ENCODE peak calls at places on chromosomes 11 and 22, in seven cellular contexts. One of them, this sample, is unnamed.

GRCh38 chr22:29030016-29030617 is 31.5 kb downstream of the C22orf31 start:
- DNase-seq in ovary: no peak
- DNase-seq in lung: no peak
- DNase-seq in AG04450: no peak
- DNase-seq in fibroblast of lung: peak; percentile 37
- DNase-seq in hepatocyte: no peak
- DNase-seq in IMR-90: no peak
- DNase-seq in this sample: no peak

GRCh38 chr11:114111369-114112042 is 52.0 kb downstream of the ZBTB16 start:
- DNase-seq in ovary: no peak
- DNase-seq in lung: no peak
- DNase-seq in AG04450: no peak
- DNase-seq in fibroblast of lung: peak; percentile 95
- DNase-seq in hepatocyte: no peak
- DNase-seq in IMR-90: no peak
- DNase-seq in this sample: no peak

GRCh38 chr11:20049231-20049630 is 111.0 kb downstream of the DBX1 start:
- DNase-seq in ovary: no peak
- DNase-seq in lung: no peak
- DNase-seq in AG04450: no peak
- DNase-seq in fibroblast of lung: no peak
- DNase-seq in hepatocyte: no peak
- DNase-seq in IMR-90: no peak
- DNase-seq in this sample: no peak

GRCh38 chr11:126468102-126468521 is 112.6 kb downstream of the ST3GAL4 start:
- DNase-seq in ovary: no peak
- DNase-seq in lung: no peak
- DNase-seq in AG04450: no peak
- DNase-seq in fibroblast of lung: no peak
- DNase-seq in hepatocyte: no peak
- DNase-seq in IMR-90: no peak
- DNase-seq in this sample: no peak

GRCh38 chr11:11416502-11416901 is 63.5 kb upstream of the CSNK2A3 start:
- DNase-seq in ovary: no peak
- DNase-seq in lung: no peak
- DNase-seq in AG04450: no peak
- DNase-seq in fibroblast of lung: peak; percentile 34
- DNase-seq in hepatocyte: no peak
- DNase-seq in IMR-90: peak; percentile 45
- DNase-seq in this sample: peak; percentile 77

GRCh38 chr22:39237276-39238123 is 7.3 kb downstream of the PDGFB start:
- DNase-seq in ovary: no peak
- DNase-seq in lung: peak; percentile 59
- DNase-seq in AG04450: no peak
- DNase-seq in fibroblast of lung: no peak
- DNase-seq in hepatocyte: no peak
- DNase-seq in IMR-90: no peak
- DNase-seq in this sample: no peak

GRCh38 chr11:10669258-10670033 is 24.1 kb downstream of the IRAG1 start:
- DNase-seq in ovary: no peak
- DNase-seq in lung: no peak
- DNase-seq in AG04450: no peak
- DNase-seq in fibroblast of lung: peak; percentile 39
- DNase-seq in hepatocyte: peak; percentile 55
- DNase-seq in IMR-90: peak; percentile 76
- DNase-seq in this sample: no peak

GRCh38 chr11:73308963-73309960 is 1.2 kb downstream of the ARHGEF17 start:
- DNase-seq in ovary: peak; percentile 92
- DNase-seq in lung: peak; percentile 93
- DNase-seq in AG04450: peak; percentile 90
- DNase-seq in fibroblast of lung: peak; percentile 96
- DNase-seq in hepatocyte: peak; percentile 92
- DNase-seq in IMR-90: peak; percentile 96
- DNase-seq in this sample: peak; percentile 96

GRCh38 chr11:78961938-78962701 is 387.5 kb upstream of the NARS2 start:
- DNase-seq in ovary: no peak
- DNase-seq in lung: no peak
- DNase-seq in AG04450: peak; percentile 18
- DNase-seq in fibroblast of lung: peak; percentile 69
- DNase-seq in hepatocyte: peak; percentile 79
- DNase-seq in IMR-90: peak; percentile 48
- DNase-seq in this sample: no peak

GRCh38 chr11:14835491-14836105 is 56.4 kb downstream of the CYP2R1 start:
- DNase-seq in ovary: no peak
- DNase-seq in lung: no peak
- DNase-seq in AG04450: no peak
- DNase-seq in fibroblast of lung: peak; percentile 88
- DNase-seq in hepatocyte: no peak
- DNase-seq in IMR-90: peak; percentile 41
- DNase-seq in this sample: no peak

GRCh38 chr11:75241036-75241905 is 697 bp downstream of the TPBGL start:
- DNase-seq in ovary: peak; percentile 93
- DNase-seq in lung: peak; percentile 83
- DNase-seq in AG04450: peak; percentile 34
- DNase-seq in fibroblast of lung: peak; percentile 77
- DNase-seq in hepatocyte: peak; percentile 94
- DNase-seq in IMR-90: peak; percentile 80
- DNase-seq in this sample: peak; percentile 96

GRCh38 chr11:15493921-15494630 is 379.4 kb downstream of the INSC start:
- DNase-seq in ovary: no peak
- DNase-seq in lung: no peak
- DNase-seq in AG04450: no peak
- DNase-seq in fibroblast of lung: peak; percentile 34
- DNase-seq in hepatocyte: peak; percentile 26
- DNase-seq in IMR-90: no peak
- DNase-seq in this sample: no peak

GRCh38 chr11:27124514-27125264 is 84.1 kb downstream of the BBOX1 start:
- DNase-seq in ovary: no peak
- DNase-seq in lung: no peak
- DNase-seq in AG04450: no peak
- DNase-seq in fibroblast of lung: peak; percentile 64
- DNase-seq in hepatocyte: no peak
- DNase-seq in IMR-90: peak; percentile 42
- DNase-seq in this sample: no peak

GRCh38 chr11:112773256-112773655 is 188.0 kb upstream of the NCAM1 start:
- DNase-seq in ovary: no peak
- DNase-seq in lung: no peak
- DNase-seq in AG04450: no peak
- DNase-seq in fibroblast of lung: no peak
- DNase-seq in hepatocyte: no peak
- DNase-seq in IMR-90: no peak
- DNase-seq in this sample: no peak

GRCh38 chr11:128687321-128687720 is 6.6 kb upstream of the FLI1 start:
- DNase-seq in ovary: no peak
- DNase-seq in lung: no peak
- DNase-seq in AG04450: no peak
- DNase-seq in fibroblast of lung: no peak
- DNase-seq in hepatocyte: no peak
- DNase-seq in IMR-90: no peak
- DNase-seq in this sample: peak; percentile 80

GRCh38 chr22:28894320-28894719 is 10.9 kb downstream of the ZNRF3 start:
- DNase-seq in ovary: peak; percentile 20
- DNase-seq in lung: no peak
- DNase-seq in AG04450: no peak
- DNase-seq in fibroblast of lung: no peak
- DNase-seq in hepatocyte: no peak
- DNase-seq in IMR-90: no peak
- DNase-seq in this sample: peak; percentile 67

GRCh38 chr11:80855975-80856524 is 1415.2 kb upstream of the TENM4 start:
- DNase-seq in ovary: no peak
- DNase-seq in lung: no peak
- DNase-seq in AG04450: no peak
- DNase-seq in fibroblast of lung: peak; percentile 82
- DNase-seq in hepatocyte: no peak
- DNase-seq in IMR-90: no peak
- DNase-seq in this sample: no peak

GRCh38 chr22:47783433-47784366 is 1021.2 kb downstream of the TBC1D22A start:
- DNase-seq in ovary: no peak
- DNase-seq in lung: peak; percentile 16
- DNase-seq in AG04450: no peak
- DNase-seq in fibroblast of lung: no peak
- DNase-seq in hepatocyte: no peak
- DNase-seq in IMR-90: no peak
- DNase-seq in this sample: peak; percentile 69

GRCh38 chr11:65246506-65246905 is 15.3 kb upstream of the POLA2 start:
- DNase-seq in ovary: no peak
- DNase-seq in lung: no peak
- DNase-seq in AG04450: no peak
- DNase-seq in fibroblast of lung: no peak
- DNase-seq in hepatocyte: no peak
- DNase-seq in IMR-90: no peak
- DNase-seq in this sample: no peak

GRCh38 chr22:36828815-36829214 is 12.0 kb upstream of the PVALB start:
- DNase-seq in ovary: no peak
- DNase-seq in lung: no peak
- DNase-seq in AG04450: no peak
- DNase-seq in fibroblast of lung: no peak
- DNase-seq in hepatocyte: no peak
- DNase-seq in IMR-90: no peak
- DNase-seq in this sample: no peak

GRCh38 chr22:25081409-25081824 is 118.2 kb upstream of the CRYBB3 start:
- DNase-seq in ovary: no peak
- DNase-seq in lung: no peak
- DNase-seq in AG04450: no peak
- DNase-seq in fibroblast of lung: peak; percentile 14
- DNase-seq in hepatocyte: peak; percentile 64
- DNase-seq in IMR-90: peak; percentile 4
- DNase-seq in this sample: no peak

GRCh38 chr11:33984682-33985389 is 66.7 kb upstream of the CAPRIN1 start:
- DNase-seq in ovary: no peak
- DNase-seq in lung: no peak
- DNase-seq in AG04450: no peak
- DNase-seq in fibroblast of lung: peak; percentile 4
- DNase-seq in hepatocyte: no peak
- DNase-seq in IMR-90: no peak
- DNase-seq in this sample: no peak

GRCh38 chr11:26109658-26110393 is 222.1 kb upstream of the ANO3 start:
- DNase-seq in ovary: no peak
- DNase-seq in lung: no peak
- DNase-seq in AG04450: no peak
- DNase-seq in fibroblast of lung: peak; percentile 57
- DNase-seq in hepatocyte: no peak
- DNase-seq in IMR-90: peak; percentile 47
- DNase-seq in this sample: no peak

GRCh38 chr11:110148775-110149744 is 55.9 kb downstream of the ZC3H12C start:
- DNase-seq in ovary: no peak
- DNase-seq in lung: no peak
- DNase-seq in AG04450: no peak
- DNase-seq in fibroblast of lung: peak; percentile 78
- DNase-seq in hepatocyte: no peak
- DNase-seq in IMR-90: peak; percentile 92
- DNase-seq in this sample: no peak

GRCh38 chr11:40204228-40204627 is 1255.2 kb downstream of the LRRC4C start:
- DNase-seq in ovary: no peak
- DNase-seq in lung: no peak
- DNase-seq in AG04450: no peak
- DNase-seq in fibroblast of lung: no peak
- DNase-seq in hepatocyte: no peak
- DNase-seq in IMR-90: no peak
- DNase-seq in this sample: no peak

GRCh38 chr11:40202569-40202968 is 1256.9 kb downstream of the LRRC4C start:
- DNase-seq in ovary: no peak
- DNase-seq in lung: no peak
- DNase-seq in AG04450: no peak
- DNase-seq in fibroblast of lung: no peak
- DNase-seq in hepatocyte: no peak
- DNase-seq in IMR-90: no peak
- DNase-seq in this sample: no peak

GRCh38 chr11:40203606-40204005 is 1255.8 kb downstream of the LRRC4C start:
- DNase-seq in ovary: no peak
- DNase-seq in lung: no peak
- DNase-seq in AG04450: no peak
- DNase-seq in fibroblast of lung: no peak
- DNase-seq in hepatocyte: no peak
- DNase-seq in IMR-90: no peak
- DNase-seq in this sample: no peak
- H3K27me3 ChIP-seq in ovary: no peaks in the 10 kb centered on the region
- H3K27me3 ChIP-seq in lung: no peaks in the 10 kb centered on the region
- H3K27me3 ChIP-seq in AG04450: no peaks in the 10 kb centered on the region
- H3K27me3 ChIP-seq in fibroblast of lung: no peaks in the 10 kb centered on the region
- H3K27me3 ChIP-seq in hepatocyte: no peaks in the 10 kb centered on the region
- H3K27me3 ChIP-seq in IMR-90: no peaks in the 10 kb centered on the region
- H3K27me3 ChIP-seq in this sample: no peaks in the 10 kb centered on the region

GRCh38 chr11:3834349-3835099 is 6.2 kb downstream of the RHOG start:
- DNase-seq in ovary: no peak
- DNase-seq in lung: peak; percentile 64
- DNase-seq in AG04450: no peak
- DNase-seq in fibroblast of lung: no peak
- DNase-seq in hepatocyte: no peak
- DNase-seq in IMR-90: no peak
- DNase-seq in this sample: peak; percentile 73
- H3K4me3 ChIP-seq in ovary: no peak overlapping the region
- H3K4me3 ChIP-seq in lung: no peak overlapping the region
- H3K4me3 ChIP-seq in AG04450: no peak overlapping the region
- H3K4me3 ChIP-seq in fibroblast of lung: no peak overlapping the region
- H3K4me3 ChIP-seq in hepatocyte: no peak overlapping the region
- H3K4me3 ChIP-seq in IMR-90: no peak overlapping the region
- H3K4me3 ChIP-seq in this sample: no peak overlapping the region

GRCh38 chr11:69815973-69816372 is 3.2 kb downstream of the FGF3 start:
- DNase-seq in ovary: no peak
- DNase-seq in lung: no peak
- DNase-seq in AG04450: no peak
- DNase-seq in fibroblast of lung: no peak
- DNase-seq in hepatocyte: no peak
- DNase-seq in IMR-90: no peak
- DNase-seq in this sample: no peak
- H3K27me3 ChIP-seq in ovary: no peaks in the 10 kb centered on the region
- H3K27me3 ChIP-seq in lung: peaks cover 50% of the 10 kb centered on the region
- H3K27me3 ChIP-seq in AG04450: peaks cover 46% of the 10 kb centered on the region
- H3K27me3 ChIP-seq in fibroblast of lung: peaks cover 36% of the 10 kb centered on the region
- H3K27me3 ChIP-seq in hepatocyte: peaks cover 66% of the 10 kb centered on the region
- H3K27me3 ChIP-seq in IMR-90: peaks cover 64% of the 10 kb centered on the region
- H3K27me3 ChIP-seq in this sample: no peaks in the 10 kb centered on the region

DNA sequence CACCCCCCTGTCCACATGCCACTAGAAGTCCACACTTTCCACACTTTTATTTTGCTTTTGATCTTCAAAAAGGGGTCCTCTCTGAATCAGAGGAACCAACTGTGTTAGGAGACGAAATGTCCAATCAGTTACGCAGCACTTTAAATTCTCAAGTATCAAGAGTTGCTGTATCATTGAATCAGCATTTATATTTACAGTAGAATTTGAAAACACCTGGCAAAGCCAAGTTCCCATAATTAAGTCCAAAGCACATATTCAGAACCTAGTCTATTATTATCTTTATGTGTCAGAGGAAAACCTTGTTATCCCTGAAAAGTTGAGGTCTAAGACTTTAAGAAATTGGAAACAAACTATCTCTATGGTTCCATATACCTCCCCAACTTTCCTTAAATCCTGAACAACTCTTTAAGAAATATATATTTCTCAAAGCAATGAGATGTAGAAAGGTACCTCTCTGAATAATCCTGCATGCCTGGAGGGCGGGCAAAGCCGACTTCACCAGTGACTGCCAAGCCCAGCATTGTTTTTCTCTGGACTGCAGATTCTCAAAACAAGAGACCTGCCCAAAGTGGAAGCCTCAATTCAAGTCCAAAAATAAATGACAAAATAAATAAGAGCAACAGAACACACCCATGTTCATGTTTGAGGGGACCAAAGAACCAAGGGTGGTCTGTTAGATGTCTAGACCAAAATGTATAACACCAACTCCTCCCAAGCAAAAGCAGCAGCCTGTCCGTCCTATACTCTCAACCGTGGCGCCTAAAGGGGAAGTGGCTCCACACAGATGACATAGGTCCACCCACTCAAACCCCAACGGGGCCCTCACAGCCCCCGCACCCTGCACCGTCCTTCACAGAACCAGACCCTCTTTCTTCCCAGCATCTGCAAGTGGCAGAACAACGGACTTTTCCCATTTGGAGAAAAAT is 76.0 kb upstream of the ARFGAP3 start:
- DNase-seq in ovary: no peak
- DNase-seq in lung: no peak
- DNase-seq in AG04450: no peak
- DNase-seq in fibroblast of lung: no peak
- DNase-seq in hepatocyte: no peak
- DNase-seq in IMR-90: peak; percentile 28
- DNase-seq in this sample: peak; percentile 80
- H3K4me3 ChIP-seq in ovary: no peak overlapping the region
- H3K4me3 ChIP-seq in lung: no peak overlapping the region
- H3K4me3 ChIP-seq in AG04450: peak overlapping the region; percentile 31
- H3K4me3 ChIP-seq in fibroblast of lung: no peak overlapping the region
- H3K4me3 ChIP-seq in hepatocyte: no peak overlapping the region
- H3K4me3 ChIP-seq in IMR-90: no peak overlapping the region
- H3K4me3 ChIP-seq in this sample: no peak overlapping the region